ENCODE peak calls at places on chromosomes 2 and 18, in ten cellular contexts. One of them, this sample, is unnamed.

GRCh38 chr18:11976882-11977281 is 4.4 kb upstream of the IMPA2 start:
- DNase-seq in cardiac muscle cell: peak
- DNase-seq in GM23338: no peak
- DNase-seq in AG09309: no peak
- DNase-seq in AG04450: no peak
- DNase-seq in right atrium auricular region: no peak
- DNase-seq in lung: no peak
- DNase-seq in breast epithelium: no peak
- DNase-seq in cardiac fibroblast: peak
- DNase-seq in IMR-90: peak
- DNase-seq in this sample: no peak

GRCh38 chr2:150312271-150312670 is 175.2 kb downstream of the RND3 start:
- DNase-seq in cardiac fibroblast: no peak
- DNase-seq in AG09309: no peak
- DNase-seq in right atrium auricular region: no peak
- DNase-seq in AG04450: no peak
- DNase-seq in IMR-90: no peak
- DNase-seq in GM23338: no peak
- DNase-seq in lung: no peak
- DNase-seq in cardiac muscle cell: no peak
- DNase-seq in breast epithelium: no peak
- DNase-seq in this sample: no peak

GRCh38 chr2:111145103-111145760 is 24.5 kb downstream of the BCL2L11 start:
- DNase-seq in lung: no peak
- DNase-seq in AG09309: no peak
- DNase-seq in AG04450: no peak
- DNase-seq in GM23338: no peak
- DNase-seq in IMR-90: no peak
- DNase-seq in cardiac muscle cell: no peak
- DNase-seq in right atrium auricular region: no peak
- DNase-seq in breast epithelium: no peak
- DNase-seq in cardiac fibroblast: no peak
- DNase-seq in this sample: no peak

GRCh38 chr18:21314721-21315120 is 72.7 kb downstream of the GREB1L start:
- DNase-seq in cardiac muscle cell: no peak
- DNase-seq in IMR-90: no peak
- DNase-seq in AG09309: no peak
- DNase-seq in GM23338: no peak
- DNase-seq in right atrium auricular region: no peak
- DNase-seq in cardiac fibroblast: no peak
- DNase-seq in breast epithelium: no peak
- DNase-seq in lung: no peak
- DNase-seq in AG04450: no peak
- DNase-seq in this sample: no peak

GRCh38 chr2:17270894-17271293 is 247.3 kb downstream of the RAD51AP2 start:
- DNase-seq in right atrium auricular region: no peak
- DNase-seq in GM23338: no peak
- DNase-seq in AG09309: no peak
- DNase-seq in breast epithelium: no peak
- DNase-seq in IMR-90: no peak
- DNase-seq in AG04450: no peak
- DNase-seq in cardiac muscle cell: no peak
- DNase-seq in cardiac fibroblast: no peak
- DNase-seq in lung: no peak
- DNase-seq in this sample: no peak

GRCh38 chr2:121400206-121400605 is 115.2 kb upstream of the TFCP2L1 start:
- DNase-seq in AG04450: peak
- DNase-seq in breast epithelium: no peak
- DNase-seq in right atrium auricular region: no peak
- DNase-seq in IMR-90: peak
- DNase-seq in cardiac fibroblast: peak
- DNase-seq in AG09309: no peak
- DNase-seq in GM23338: no peak
- DNase-seq in lung: no peak
- DNase-seq in cardiac muscle cell: peak
- DNase-seq in this sample: no peak

GRCh38 chr2:98867539-98868309 is 68.3 kb downstream of the CRACDL start:
- DNase-seq in lung: no peak
- DNase-seq in AG09309: no peak
- DNase-seq in cardiac muscle cell: no peak
- DNase-seq in breast epithelium: no peak
- DNase-seq in IMR-90: peak
- DNase-seq in AG04450: no peak
- DNase-seq in right atrium auricular region: no peak
- DNase-seq in cardiac fibroblast: peak
- DNase-seq in GM23338: no peak
- DNase-seq in this sample: no peak

GRCh38 chr2:132804045-132804444 is 134.0 kb upstream of the LYPD1 start:
- DNase-seq in IMR-90: peak
- DNase-seq in AG04450: peak
- DNase-seq in right atrium auricular region: no peak
- DNase-seq in breast epithelium: no peak
- DNase-seq in cardiac muscle cell: peak
- DNase-seq in AG09309: peak
- DNase-seq in cardiac fibroblast: peak
- DNase-seq in GM23338: peak
- DNase-seq in lung: no peak
- DNase-seq in this sample: peak

DNA sequence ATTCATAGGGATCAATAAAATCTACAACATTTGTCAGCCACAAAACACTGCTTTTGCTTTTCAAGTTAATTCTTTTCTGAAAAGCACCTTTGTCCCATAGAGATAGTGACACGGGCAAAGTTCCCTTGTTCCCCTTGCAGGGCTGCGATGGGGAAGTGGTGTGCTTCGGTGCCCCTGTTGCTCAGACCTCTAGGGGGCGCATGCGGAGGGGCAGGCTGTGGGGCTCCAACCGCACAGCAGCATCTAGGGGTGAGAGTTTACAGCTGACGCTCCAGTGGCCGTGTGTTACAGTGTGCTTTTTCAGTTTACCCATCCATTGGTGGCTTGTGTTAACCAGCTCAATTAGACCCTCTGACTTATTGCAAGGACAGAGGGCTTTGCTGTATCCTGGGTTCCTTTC is 1432.2 kb upstream of the ACVR2A start:
- DNase-seq in right atrium auricular region: no peak
- DNase-seq in AG09309: no peak
- DNase-seq in cardiac muscle cell: no peak
- DNase-seq in breast epithelium: no peak
- DNase-seq in lung: no peak
- DNase-seq in GM23338: peak
- DNase-seq in AG04450: no peak
- DNase-seq in cardiac fibroblast: no peak
- DNase-seq in IMR-90: no peak
- DNase-seq in this sample: no peak
- TF ChIP-seq CTCF in right atrium auricular region: no peak
- TF ChIP-seq CTCF in AG09309: no peak
- TF ChIP-seq CTCF in cardiac muscle cell: no peak
- TF ChIP-seq CTCF in breast epithelium: no peak
- TF ChIP-seq CTCF in lung: no peak
- TF ChIP-seq CTCF in GM23338: peak
- TF ChIP-seq CTCF in AG04450: no peak
- TF ChIP-seq CTCF in cardiac fibroblast: no peak
- TF ChIP-seq CTCF in IMR-90: no peak
- TF ChIP-seq CTCF in this sample: no peak

DNA sequence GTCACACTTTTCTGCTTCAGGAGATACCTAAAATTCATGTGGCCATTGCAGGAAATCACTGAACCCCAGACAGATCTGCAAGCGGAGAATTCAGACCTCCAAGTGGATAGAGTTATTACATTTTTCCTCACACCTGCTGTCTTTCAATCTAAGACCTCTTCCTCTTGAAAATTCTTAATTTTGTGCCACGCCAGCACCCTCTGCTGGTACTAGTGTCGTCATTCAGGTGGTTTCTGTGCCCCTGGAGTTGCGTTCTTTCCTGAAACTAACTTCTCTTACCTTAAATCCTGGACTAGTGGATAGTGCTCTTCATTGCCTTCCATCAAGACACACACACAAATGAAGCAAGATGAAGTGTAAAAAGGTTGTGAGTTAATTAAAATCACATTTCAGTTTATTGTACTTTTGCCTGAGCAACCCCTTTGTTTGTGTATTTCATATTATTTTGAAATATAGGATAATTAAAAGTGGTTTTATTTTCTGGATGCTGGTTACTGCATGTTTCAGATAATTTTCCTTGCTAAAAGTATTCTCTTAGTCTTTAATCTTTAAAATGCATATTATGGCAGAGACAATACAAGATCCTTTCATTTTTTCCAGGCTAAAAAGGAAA is 1.6 kb upstream of the DNER start:
- DNase-seq in lung: no peak
- DNase-seq in cardiac fibroblast: peak
- DNase-seq in right atrium auricular region: no peak
- DNase-seq in AG04450: no peak
- DNase-seq in breast epithelium: no peak
- DNase-seq in AG09309: no peak
- DNase-seq in IMR-90: no peak
- DNase-seq in cardiac muscle cell: peak
- DNase-seq in GM23338: peak
- DNase-seq in this sample: no peak
- TF ChIP-seq CTCF in lung: no peak
- TF ChIP-seq CTCF in cardiac fibroblast: peak
- TF ChIP-seq CTCF in right atrium auricular region: peak
- TF ChIP-seq CTCF in AG04450: peak
- TF ChIP-seq CTCF in breast epithelium: no peak
- TF ChIP-seq CTCF in AG09309: peak
- TF ChIP-seq CTCF in IMR-90: peak
- TF ChIP-seq CTCF in cardiac muscle cell: peak
- TF ChIP-seq CTCF in GM23338: peak
- TF ChIP-seq CTCF in this sample: peak

GRCh38 chr2:212523756-212524155 is 14.8 kb downstream of the ERBB4 start:
- DNase-seq in cardiac fibroblast: no peak
- DNase-seq in AG09309: no peak
- DNase-seq in cardiac muscle cell: no peak
- DNase-seq in right atrium auricular region: no peak
- DNase-seq in AG04450: no peak
- DNase-seq in breast epithelium: no peak
- DNase-seq in GM23338: no peak
- DNase-seq in IMR-90: no peak
- DNase-seq in lung: no peak
- DNase-seq in this sample: no peak

GRCh38 chr2:212517693-212518092 is 20.9 kb downstream of the ERBB4 start:
- DNase-seq in GM23338: no peak
- DNase-seq in IMR-90: no peak
- DNase-seq in AG09309: no peak
- DNase-seq in cardiac fibroblast: no peak
- DNase-seq in AG04450: no peak
- DNase-seq in lung: no peak
- DNase-seq in right atrium auricular region: no peak
- DNase-seq in breast epithelium: no peak
- DNase-seq in cardiac muscle cell: no peak
- DNase-seq in this sample: no peak

GRCh38 chr2:212526059-212526458 is 12.5 kb downstream of the ERBB4 start:
- DNase-seq in AG04450: no peak
- DNase-seq in right atrium auricular region: no peak
- DNase-seq in lung: no peak
- DNase-seq in GM23338: no peak
- DNase-seq in breast epithelium: no peak
- DNase-seq in AG09309: no peak
- DNase-seq in cardiac fibroblast: no peak
- DNase-seq in cardiac muscle cell: no peak
- DNase-seq in IMR-90: no peak
- DNase-seq in this sample: no peak

GRCh38 chr2:212520340-212520739 is 18.3 kb downstream of the ERBB4 start:
- DNase-seq in right atrium auricular region: no peak
- DNase-seq in AG09309: no peak
- DNase-seq in GM23338: peak
- DNase-seq in cardiac muscle cell: no peak
- DNase-seq in breast epithelium: no peak
- DNase-seq in lung: no peak
- DNase-seq in IMR-90: no peak
- DNase-seq in AG04450: no peak
- DNase-seq in cardiac fibroblast: no peak
- DNase-seq in this sample: no peak
- TF ChIP-seq CTCF in right atrium auricular region: peak
- TF ChIP-seq CTCF in AG09309: peak
- TF ChIP-seq CTCF in GM23338: peak
- TF ChIP-seq CTCF in cardiac muscle cell: no peak
- TF ChIP-seq CTCF in breast epithelium: no peak
- TF ChIP-seq CTCF in lung: no peak
- TF ChIP-seq CTCF in IMR-90: peak
- TF ChIP-seq CTCF in AG04450: no peak
- TF ChIP-seq CTCF in cardiac fibroblast: peak
- TF ChIP-seq CTCF in this sample: peak

GRCh38 chr2:9423922-9424272 is 443 bp downstream of the CPSF3 start:
- DNase-seq in right atrium auricular region: no peak
- DNase-seq in breast epithelium: no peak
- DNase-seq in IMR-90: peak
- DNase-seq in lung: no peak
- DNase-seq in AG09309: no peak
- DNase-seq in cardiac fibroblast: peak
- DNase-seq in GM23338: peak
- DNase-seq in cardiac muscle cell: peak
- DNase-seq in AG04450: no peak
- DNase-seq in this sample: no peak

GRCh38 chr2:9424447-9425164 is 1.2 kb downstream of the CPSF3 start:
- DNase-seq in cardiac fibroblast: no peak
- DNase-seq in cardiac muscle cell: no peak
- DNase-seq in AG09309: no peak
- DNase-seq in GM23338: no peak
- DNase-seq in right atrium auricular region: no peak
- DNase-seq in lung: no peak
- DNase-seq in IMR-90: no peak
- DNase-seq in breast epithelium: no peak
- DNase-seq in AG04450: no peak
- DNase-seq in this sample: no peak

GRCh38 chr2:9423100-9423921 is at the start of the genes CPSF3 and ITGB1BP1:
- DNase-seq in right atrium auricular region: peak
- DNase-seq in cardiac muscle cell: peak
- DNase-seq in IMR-90: peak
- DNase-seq in lung: peak
- DNase-seq in AG09309: peak
- DNase-seq in AG04450: peak
- DNase-seq in breast epithelium: peak
- DNase-seq in GM23338: peak
- DNase-seq in cardiac fibroblast: peak
- DNase-seq in this sample: peak

GRCh38 chr2:9420495-9420894 is 2.8 kb downstream of the ITGB1BP1 start:
- DNase-seq in lung: no peak
- DNase-seq in right atrium auricular region: no peak
- DNase-seq in cardiac fibroblast: no peak
- DNase-seq in AG09309: no peak
- DNase-seq in GM23338: no peak
- DNase-seq in cardiac muscle cell: no peak
- DNase-seq in IMR-90: no peak
- DNase-seq in breast epithelium: no peak
- DNase-seq in AG04450: no peak
- DNase-seq in this sample: no peak

DNA sequence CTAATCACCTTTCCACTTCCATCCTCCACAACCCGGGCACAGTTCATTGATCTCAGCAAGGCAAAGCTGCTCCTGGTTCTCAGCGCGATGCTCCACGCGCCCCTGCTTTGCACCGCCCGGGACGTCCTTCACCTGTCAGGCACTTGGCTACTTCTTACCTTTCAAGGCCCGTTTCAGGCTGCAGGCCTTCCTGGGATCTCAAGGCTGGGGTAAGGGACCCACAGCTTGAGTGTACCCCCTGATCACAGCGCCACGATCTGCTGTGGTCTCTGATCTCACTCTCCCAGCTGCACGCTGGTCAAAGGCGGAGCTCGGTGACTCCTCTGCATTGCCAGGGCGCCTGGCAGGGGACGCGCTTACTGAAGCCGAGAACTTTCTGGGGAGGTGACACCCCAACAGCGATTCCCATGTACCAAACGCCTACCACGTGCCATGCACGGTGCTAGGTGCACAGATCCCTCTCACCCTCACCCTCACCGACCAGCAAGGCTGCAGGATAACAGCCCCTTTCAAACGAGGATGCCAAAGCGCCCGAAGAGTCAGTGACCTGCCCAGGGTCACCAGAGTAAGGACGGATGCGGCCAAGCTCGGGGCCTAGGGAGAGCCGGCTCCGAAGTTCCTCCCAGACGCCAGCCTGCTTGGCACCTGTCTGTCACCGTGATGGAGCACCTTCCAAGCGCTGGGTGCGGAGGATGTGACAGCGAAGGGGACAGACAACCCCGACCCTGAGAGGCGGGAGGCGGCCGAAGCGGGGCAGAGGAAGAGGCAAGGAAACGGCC is 818 bp downstream of the ITGB1BP1 start:
- DNase-seq in AG04450: no peak
- DNase-seq in right atrium auricular region: peak
- DNase-seq in cardiac muscle cell: no peak
- DNase-seq in GM23338: peak
- DNase-seq in breast epithelium: no peak
- DNase-seq in lung: peak
- DNase-seq in IMR-90: peak
- DNase-seq in AG09309: no peak
- DNase-seq in cardiac fibroblast: peak
- DNase-seq in this sample: no peak
- TF ChIP-seq CTCF in AG04450: peak
- TF ChIP-seq CTCF in right atrium auricular region: no peak
- TF ChIP-seq CTCF in cardiac muscle cell: peak
- TF ChIP-seq CTCF in GM23338: no peak
- TF ChIP-seq CTCF in breast epithelium: no peak
- TF ChIP-seq CTCF in lung: no peak
- TF ChIP-seq CTCF in IMR-90: no peak
- TF ChIP-seq CTCF in AG09309: no peak
- TF ChIP-seq CTCF in cardiac fibroblast: no peak
- TF ChIP-seq CTCF in this sample: no peak